ENCODE peak calls at places on chromosomes 2 and 18, in ten cellular contexts. F, T, I, L, S, R, Y, G, K and O are unnamed samples. For H3K4me1, the result is how much of the 10 kb centered on the place peaks cover.

GRCh38 chr2:241228860-241229516 is 40.5 kb downstream of the ANO7 start:
- DNase-seq in I (no peak), R (no peak), G (peak), F (peak), Y (no peak), K (peak), T (no peak), L (peak), S (no peak), O (peak)

GRCh38 chr2:24768601-24769000 is 24.6 kb downstream of the PTRHD1 start:
- DNase-seq in K (no peak), I (no peak), G (peak), R (no peak), S (peak), Y (no peak), T (no peak), F (no peak), L (peak), O (peak)

GRCh38 chr18:48673456-48674197 is 134.8 kb downstream of the CTIF start:
- DNase-seq in G (peak), L (peak), I (no peak), K (no peak), T (no peak), F (peak), S (peak), R (no peak), Y (no peak), O (peak)

GRCh38 chr2:41717883-41718282 is 329.9 kb upstream of the PKDCC start:
- DNase-seq in G (no peak), Y (no peak), T (no peak), F (no peak), S (no peak), I (no peak), R (no peak), L (no peak), K (no peak), O (no peak)

GRCh38 chr2:170206246-170206645 is 28.3 kb downstream of the MYO3B start:
- DNase-seq in L (no peak), F (no peak), S (no peak), K (no peak), G (no peak), I (no peak), T (no peak), R (no peak), Y (no peak), O (no peak)

GRCh38 chr18:40046596-40046995 is 1908.4 kb upstream of the PIK3C3 start:
- DNase-seq in R (no peak), K (no peak), Y (no peak), F (no peak), G (no peak), T (no peak), L (no peak), S (no peak), I (no peak), O (no peak)

GRCh38 chr2:204550738-204551137 is 5.5 kb downstream of the PARD3B start:
- DNase-seq in I (no peak), S (no peak), Y (no peak), G (no peak), T (no peak), F (no peak), K (no peak), R (no peak), L (no peak), O (no peak)

GRCh38 chr2:207135340-207135739 is 30.4 kb downstream of the KLF7 start:
- DNase-seq in S (no peak), R (no peak), I (no peak), L (no peak), K (peak), Y (no peak), F (no peak), G (no peak), T (no peak), O (no peak)

GRCh38 chr2:240811346-240812300 is 8.4 kb downstream of the KIF1A start:
- DNase-seq in Y (no peak), K (no peak), I (peak), L (no peak), T (no peak), F (peak), R (no peak), G (no peak), S (no peak), O (no peak)

GRCh38 chr2:84855730-84856129 is 25.2 kb downstream of the TRABD2A start:
- DNase-seq in K (no peak), R (no peak), G (no peak), F (no peak), I (no peak), L (no peak), S (no peak), Y (no peak), T (peak), O (no peak)

GRCh38 chr2:212099658-212100057 is 438.9 kb downstream of the ERBB4 start:
- DNase-seq in L (no peak), F (no peak), S (no peak), T (no peak), Y (no peak), I (no peak), K (no peak), R (no peak), G (no peak), O (no peak)

GRCh38 chr18:13703899-13704298 is 22.5 kb downstream of the FAM210A start:
- DNase-seq in K (no peak), Y (no peak), T (no peak), S (no peak), F (no peak), R (no peak), I (no peak), G (no peak), L (no peak), O (no peak)

GRCh38 chr2:148614332-148615049 is 30.1 kb upstream of the EPC2 start:
- DNase-seq in Y (peak), K (peak), I (no peak), S (no peak), R (no peak), G (peak), L (peak), F (no peak), T (peak), O (no peak)

DNA sequence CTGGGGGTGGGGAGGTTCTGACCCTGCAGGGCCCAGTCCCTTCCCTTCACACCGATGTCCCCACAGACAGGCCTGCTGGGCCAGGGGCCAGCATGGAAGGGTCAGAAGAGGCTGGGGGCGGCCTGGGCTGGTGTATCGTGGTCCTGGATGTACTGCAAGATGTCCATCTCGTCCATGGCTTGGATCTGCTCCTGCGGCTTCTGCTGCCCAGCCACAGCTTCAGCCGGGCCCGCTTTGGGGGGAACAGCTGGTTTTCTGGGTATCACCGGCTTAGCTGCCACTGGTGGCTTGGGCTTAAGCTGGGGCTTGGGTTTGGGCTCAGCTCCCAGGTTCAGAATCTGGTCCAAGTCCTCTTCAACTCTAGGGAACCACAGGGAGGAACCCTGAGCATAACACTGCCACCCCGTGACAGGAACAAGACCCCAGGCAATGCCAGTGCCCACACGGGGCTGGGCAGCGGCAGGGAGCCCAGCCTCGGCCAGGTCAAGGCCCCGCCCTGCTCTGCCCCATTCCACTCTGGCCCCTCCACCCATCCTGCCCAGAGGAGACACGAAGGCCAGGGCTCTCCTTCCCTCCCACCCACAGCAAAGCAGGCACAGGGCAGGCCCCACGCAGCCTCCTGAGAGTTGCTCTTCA is 31.9 kb downstream of the HS1BP3 start:
- DNase-seq in I (peak), S (peak), L (peak), R (no peak), F (peak), G (no peak), Y (peak), T (no peak), K (no peak), O (no peak)
- H3K4me1 ChIP-seq in I (half or more), S (half or more), L (under half), R (under half), F (half or more), G (under half), Y (under half), T (under half), K (under half), O (under half)

GRCh38 chr2:30301551-30301950 is 70.2 kb downstream of the LBH start:
- DNase-seq in K (no peak), I (no peak), F (no peak), L (no peak), G (no peak), R (no peak), Y (no peak), T (peak), S (no peak), O (no peak)

GRCh38 chr2:30300122-30300455 is 68.8 kb downstream of the LBH start:
- DNase-seq in G (no peak), Y (no peak), L (no peak), F (no peak), S (no peak), K (no peak), R (no peak), I (no peak), T (no peak), O (no peak)

GRCh38 chr2:30303094-30303493 is 71.8 kb downstream of the LBH start:
- DNase-seq in Y (no peak), L (no peak), F (no peak), G (no peak), S (no peak), T (no peak), I (no peak), K (no peak), R (no peak), O (no peak)

GRCh38 chr2:30298302-30298701 is 67.0 kb downstream of the LBH start:
- DNase-seq in L (no peak), K (no peak), T (no peak), R (no peak), I (no peak), Y (no peak), G (no peak), F (no peak), S (no peak), O (no peak)

DNA sequence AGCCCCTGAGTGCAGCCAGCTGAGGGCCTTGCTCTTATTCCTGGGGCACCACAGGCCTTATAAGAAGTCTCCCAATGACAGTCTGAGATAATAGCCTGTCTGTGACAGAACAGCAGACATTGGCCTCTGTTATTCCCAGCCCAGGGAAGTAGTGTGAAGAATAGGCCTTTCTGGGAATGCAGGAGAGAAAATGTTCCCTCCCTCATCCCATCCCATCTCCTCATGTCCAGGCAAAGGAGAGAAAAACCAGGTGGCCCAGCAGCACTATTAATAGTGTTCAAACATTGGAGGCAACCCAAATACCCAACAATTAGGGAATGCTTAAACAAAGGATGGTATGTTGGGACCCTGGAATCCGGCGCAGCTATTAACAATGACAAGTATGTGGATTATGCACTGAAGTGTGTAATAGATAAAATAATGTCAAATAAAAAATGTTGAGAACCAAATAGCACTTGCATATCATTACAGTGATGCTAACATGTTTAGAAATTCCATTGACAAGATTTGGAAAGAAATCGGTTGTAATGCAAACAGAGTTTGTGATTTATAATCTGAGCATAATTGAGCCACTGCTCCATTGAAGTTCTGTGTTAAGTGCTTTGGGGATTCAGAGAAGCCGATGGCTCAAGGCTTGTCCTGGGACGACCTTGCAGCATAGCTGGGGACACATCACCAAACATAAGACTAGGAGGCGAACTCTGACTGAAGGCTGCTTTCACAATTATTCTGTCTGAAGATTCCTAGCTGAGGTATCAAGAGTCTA is 69.3 kb downstream of the LBH start:
- DNase-seq in S (no peak), T (no peak), G (no peak), R (no peak), F (no peak), Y (no peak), K (no peak), L (no peak), I (no peak), O (no peak)
- TF ChIP-seq CTCF in S (no peak), T (no peak), G (no peak), R (no peak), F (no peak), Y (no peak), K (no peak), L (no peak), I (no peak), O (no peak)

GRCh38 chr2:113890253-113891235 is 655 bp downstream of the ACTR3 start:
- DNase-seq in I (peak), K (peak), T (no peak), S (peak), L (peak), Y (peak), G (peak), F (peak), R (peak), O (peak)
- TF ChIP-seq POLR2A in I (no peak), K (peak), T (peak), S (peak), L (peak), Y (peak), G (no peak), F (no peak), R (peak), O (no peak)

DNA sequence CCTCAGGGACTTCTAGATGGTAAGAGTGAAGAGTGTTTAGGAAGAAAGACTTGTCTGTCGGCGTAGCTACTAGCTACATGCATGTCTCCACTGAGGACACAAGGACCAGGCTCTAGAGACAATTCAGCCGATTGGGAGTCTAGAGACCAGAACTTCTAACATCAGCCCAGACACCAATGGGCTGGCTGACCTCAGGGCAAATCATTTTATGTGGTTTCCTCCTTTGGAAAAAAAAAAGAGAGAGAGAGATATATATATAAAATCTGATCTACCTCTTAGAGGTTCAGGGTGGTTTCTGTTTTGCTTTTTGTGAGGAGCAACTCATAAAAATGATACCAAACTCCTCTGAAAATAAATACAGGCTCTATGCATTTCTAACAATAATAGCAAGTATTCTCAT is 212.8 kb downstream of the BCL2 start:
- DNase-seq in T (no peak), K (no peak), S (no peak), L (no peak), I (no peak), Y (no peak), G (no peak), R (no peak), F (no peak), O (no peak)
- H3K4me1 ChIP-seq in T (under half), K (under half), S (under half), L (under half), I (under half), Y (under half), G (under half), R (under half), F (under half), O (under half)

DNA sequence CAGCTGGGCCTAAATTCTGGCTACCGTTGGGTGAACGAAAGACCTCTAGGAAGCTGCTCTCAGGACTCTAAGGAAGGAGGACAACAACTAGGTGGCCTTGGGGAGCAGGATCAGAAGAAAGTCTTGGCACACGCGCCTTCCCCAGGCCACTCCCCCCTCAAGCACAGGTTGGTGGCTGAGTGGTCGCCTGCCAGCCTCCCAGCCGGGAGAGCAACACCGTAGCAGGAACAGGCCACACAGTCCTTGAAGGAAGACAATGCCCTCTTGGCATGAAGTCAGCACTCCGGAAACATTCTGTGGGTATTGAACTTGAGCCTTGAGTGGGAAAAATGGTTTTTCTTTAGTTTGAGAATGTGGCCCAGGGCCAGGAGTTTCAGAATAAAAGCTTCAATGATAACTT is 87.4 kb upstream of the AGAP1 start:
- DNase-seq in S (no peak), T (no peak), R (no peak), K (no peak), I (no peak), L (peak), F (no peak), G (peak), Y (peak), O (peak)
- TF ChIP-seq CTCF in S (no peak), T (no peak), R (no peak), K (no peak), I (no peak), L (no peak), F (no peak), G (no peak), Y (no peak), O (no peak)

GRCh38 chr2:128444044-128444771 is 125.5 kb upstream of the HS6ST1 start:
- DNase-seq in S (no peak), L (no peak), Y (no peak), G (peak), R (no peak), T (no peak), K (no peak), F (peak), I (peak), O (no peak)

GRCh38 chr2:128441341-128442052 is 122.8 kb upstream of the HS6ST1 start:
- DNase-seq in Y (no peak), K (no peak), G (no peak), S (no peak), L (no peak), I (peak), T (no peak), R (peak), F (peak), O (no peak)

GRCh38 chr2:128442053-128442751 is 123.5 kb upstream of the HS6ST1 start:
- DNase-seq in R (peak), K (no peak), I (peak), Y (peak), S (no peak), F (no peak), L (no peak), T (no peak), G (peak), O (peak)

GRCh38 chr2:128444816-128445532 is 126.3 kb upstream of the HS6ST1 start:
- DNase-seq in T (no peak), S (no peak), R (no peak), G (no peak), L (no peak), Y (no peak), K (no peak), F (no peak), I (peak), O (no peak)

GRCh38 chr2:128442891-128443302 is 124.2 kb upstream of the HS6ST1 start:
- DNase-seq in Y (peak), F (peak), R (no peak), L (no peak), S (no peak), T (no peak), K (no peak), G (peak), I (peak), O (peak)
- TF ChIP-seq POLR2A in Y (no peak), F (no peak), R (no peak), L (no peak), S (no peak), T (no peak), K (no peak), G (no peak), I (no peak), O (no peak)

DNA sequence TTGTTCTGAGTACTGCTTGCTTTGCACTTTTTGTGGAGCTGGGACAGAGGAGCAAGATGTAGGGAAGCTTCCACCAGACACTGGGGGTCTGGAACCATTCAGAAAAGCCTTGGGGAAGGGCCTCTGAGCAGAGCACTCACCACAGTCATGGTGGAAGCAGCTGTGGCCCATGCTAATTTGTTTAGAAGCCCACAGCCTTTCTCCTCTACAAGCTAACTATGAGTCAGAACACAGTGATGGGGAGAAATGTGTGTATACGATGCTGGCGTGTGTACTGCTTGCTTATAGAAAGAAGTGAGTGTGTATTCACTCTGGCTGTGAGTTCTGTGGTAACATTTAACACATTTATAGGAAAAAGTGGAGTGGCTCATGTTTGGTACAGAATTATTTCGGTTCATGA is 157.0 kb upstream of the ACAA2 start:
- DNase-seq in S (no peak), L (no peak), F (no peak), Y (no peak), K (no peak), T (no peak), R (no peak), I (no peak), G (no peak), O (no peak)
- H3K4me1 ChIP-seq in S (under half), L (under half), F (under half), Y (under half), K (under half), T (under half), R (under half), I (under half), G (under half), O (under half)

DNA sequence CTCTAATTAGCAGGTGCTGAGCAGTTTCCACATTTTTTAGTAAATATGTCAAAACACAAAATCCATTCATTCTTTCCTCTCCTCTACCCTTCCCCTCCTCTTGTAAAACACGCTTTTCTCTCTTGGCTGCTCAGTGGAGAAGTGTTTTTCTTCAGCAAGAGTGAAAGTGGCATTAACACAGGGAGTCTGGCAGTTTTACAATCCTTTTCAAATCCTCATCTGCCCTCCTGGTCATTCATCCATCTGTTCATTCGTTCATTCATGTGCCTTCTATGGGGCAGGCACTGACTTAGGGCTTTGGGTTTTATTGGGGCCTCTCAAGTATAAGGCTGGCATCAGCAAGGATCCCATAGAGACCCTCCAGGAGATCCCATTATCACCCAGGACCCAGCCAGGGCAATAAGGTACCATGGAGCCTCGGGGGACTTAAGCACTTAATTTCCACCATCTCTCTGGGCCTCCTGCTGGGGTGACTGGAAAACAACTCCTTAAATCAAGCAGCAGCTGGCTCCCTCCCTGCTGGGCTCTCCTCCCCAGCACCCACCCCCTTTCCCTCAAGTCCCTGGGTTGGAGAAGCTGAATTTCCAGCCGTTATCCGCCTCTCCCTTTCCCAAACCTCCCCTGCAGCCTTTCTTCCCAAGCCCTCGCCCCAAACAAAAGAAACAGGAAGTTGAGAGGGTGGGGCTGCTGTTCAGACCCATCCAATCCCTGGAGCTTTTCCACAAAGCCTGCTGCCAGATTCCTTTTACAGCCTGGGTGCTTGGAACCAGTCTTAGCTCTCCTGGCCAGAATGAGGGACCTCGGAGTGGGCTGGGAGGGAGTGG is 32.6 kb downstream of the MARCHF4 start:
- DNase-seq in K (peak), T (no peak), S (no peak), R (no peak), Y (no peak), F (no peak), L (no peak), G (no peak), I (no peak), O (peak)
- TF ChIP-seq CTCF in K (no peak), T (no peak), S (no peak), R (no peak), Y (no peak), F (no peak), L (no peak), G (no peak), I (no peak), O (no peak)

GRCh38 chr2:73268831-73269685 is 15.2 kb downstream of the FBXO41 start:
- DNase-seq in Y (peak), S (no peak), K (peak), L (no peak), F (peak), T (peak), R (peak), G (peak), I (peak), O (no peak)
- TF ChIP-seq POLR2A in Y (no peak), S (no peak), K (no peak), L (no peak), F (no peak), T (no peak), R (no peak), G (no peak), I (no peak), O (no peak)